ENCODE peak calls at places on chromosomes 2 and 18, in nine cellular contexts. Q is left ventricle myocardium inferior, N is colonic mucosa, A is cardiac fibroblast, M is neural crest cell, Y is activated B cell treated with CpG ODN at 0.5 μM for 24 hours, K is epithelial cell of esophagus, L is lower lobe of right lung, C is mucosa of descending colon. D is an unnamed sample.

GRCh38 chr18:25982961-25983360 is 107.5 kb downstream of the SS18 start:
- DNase-seq in K (no peak), A (no peak), Y (no peak), C (no peak), N (no peak), L (no peak), Q (no peak), M (no peak), D (no peak)

GRCh38 chr2:88187038-88187676 is 17.0 kb downstream of the THNSL2 start:
- DNase-seq in A (peak), L (no peak), N (peak), C (peak), Q (peak), K (peak), Y (no peak), M (peak), D (no peak)

GRCh38 chr2:200782243-200782642 is 29.5 kb upstream of the BZW1 start:
- DNase-seq in C (no peak), Q (no peak), N (no peak), M (no peak), A (peak), Y (no peak), K (no peak), L (no peak), D (no peak)

GRCh38 chr18:9066358-9066757 is 36.1 kb upstream of the NDUFV2 start:
- DNase-seq in M (no peak), C (no peak), N (no peak), A (no peak), Q (no peak), L (no peak), K (no peak), Y (no peak), D (no peak)

GRCh38 chr2:102103992-102104871 is 38.3 kb upstream of the IL1R1 start:
- DNase-seq in L (peak), A (peak), N (peak), Q (peak), K (peak), Y (no peak), M (no peak), C (peak), D (peak)

GRCh38 chr2:21427606-21428005 is 303.8 kb downstream of the TDRD15 start:
- DNase-seq in M (no peak), C (no peak), Y (no peak), L (no peak), Q (no peak), A (no peak), K (no peak), N (no peak), D (no peak)

GRCh38 chr2:238914648-238915015 is 66.7 kb downstream of the TWIST2 start:
- DNase-seq in M (no peak), C (no peak), Q (no peak), N (no peak), L (no peak), Y (no peak), K (peak), A (peak), D (no peak)

GRCh38 chr2:173231042-173231441 is 123.6 kb upstream of the CDCA7 start:
- DNase-seq in Q (no peak), K (no peak), N (peak), L (peak), Y (no peak), M (no peak), C (no peak), A (no peak), D (no peak)

GRCh38 chr2:132448771-132449170 is 32.2 kb downstream of the GPR39 start:
- DNase-seq in C (no peak), Y (no peak), K (peak), Q (no peak), N (peak), M (peak), L (no peak), A (peak), D (no peak)

GRCh38 chr2:68835636-68836035 is 35.6 kb downstream of the BMP10 start:
- DNase-seq in N (no peak), L (no peak), A (no peak), C (no peak), Y (no peak), Q (no peak), K (no peak), M (no peak), D (peak)

GRCh38 chr2:68837164-68837860 is 33.9 kb downstream of the BMP10 start:
- DNase-seq in Y (peak), L (peak), M (peak), N (peak), C (peak), Q (peak), A (peak), K (peak), D (peak)

GRCh38 chr2:68837861-68838341 is 33.3 kb downstream of the BMP10 start:
- DNase-seq in L (no peak), M (no peak), N (no peak), K (no peak), Q (no peak), Y (no peak), A (peak), C (no peak), D (no peak)

GRCh38 chr2:68838641-68839040 is 32.6 kb downstream of the BMP10 start:
- DNase-seq in Y (no peak), Q (no peak), A (peak), M (no peak), K (no peak), N (no peak), L (no peak), C (no peak), D (no peak)

DNA sequence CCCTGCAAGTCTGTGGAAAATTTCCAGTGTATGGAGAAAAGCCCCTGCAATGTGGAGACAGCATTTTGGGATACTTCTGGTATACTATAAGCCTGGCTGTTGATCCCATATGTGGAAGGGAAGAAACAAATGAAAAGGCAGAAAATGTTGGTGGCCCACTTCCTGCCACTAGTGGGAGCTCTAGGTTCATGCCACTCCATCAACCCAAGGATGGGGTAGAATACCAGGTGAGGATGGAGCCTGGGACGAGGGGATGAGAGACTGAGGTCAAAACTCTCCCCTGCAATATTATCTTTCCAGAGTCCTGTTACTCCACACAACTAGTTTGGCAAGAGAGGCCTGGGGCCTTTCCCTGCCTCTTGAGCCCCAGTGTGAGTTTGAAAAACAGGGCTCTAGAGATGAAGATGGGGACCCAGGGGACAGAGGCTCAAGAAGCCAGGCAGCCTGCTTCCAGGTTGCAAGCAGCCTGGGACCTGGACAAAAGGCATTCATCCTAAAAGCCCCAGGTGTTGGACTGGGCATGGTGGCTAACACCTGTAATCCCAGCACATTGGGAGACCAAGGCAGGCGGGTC is 31.9 kb downstream of the BMP10 start:
- DNase-seq in K (peak), C (no peak), L (no peak), Y (no peak), A (peak), M (no peak), Q (no peak), N (no peak), D (no peak)
- TF ChIP-seq CTCF in K (peak), C (no peak), L (peak), Y (no peak), A (peak), M (peak), Q (peak), N (peak), D (peak)

GRCh38 chr2:240579771-240580614 is 6.5 kb upstream of the CAPN10 start:
- DNase-seq in K (peak), A (peak), N (peak), Y (peak), Q (no peak), M (no peak), L (peak), C (peak), D (peak)
- TF ChIP-seq CTCF in K (peak), A (no peak), N (peak), Y (no peak), Q (no peak), M (no peak), L (peak), C (peak), D (peak)

DNA sequence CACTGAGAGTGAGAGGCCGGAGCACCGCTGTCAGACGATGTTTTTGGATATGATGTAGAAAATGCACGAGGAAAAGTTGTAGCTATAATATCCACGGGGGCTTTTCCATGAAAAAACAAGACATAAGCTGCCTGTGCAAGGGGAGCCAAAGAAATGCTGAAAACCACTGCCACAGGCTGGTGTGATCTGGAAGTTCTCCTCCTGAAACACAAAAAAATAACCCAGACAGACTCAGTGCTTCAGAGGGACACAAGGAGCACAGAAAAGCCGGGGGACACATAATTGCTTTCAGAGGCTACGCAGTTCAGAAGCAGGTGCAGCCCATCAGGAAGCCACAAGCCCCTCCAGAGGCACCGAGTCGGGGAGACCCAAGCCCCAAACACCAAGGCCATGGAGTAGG is 98.2 kb downstream of the ZNF516 start:
- DNase-seq in M (no peak), L (no peak), K (no peak), Q (no peak), C (no peak), A (no peak), Y (no peak), N (no peak), D (no peak)
- TF ChIP-seq CTCF in M (no peak), L (no peak), K (no peak), Q (no peak), C (no peak), A (no peak), Y (no peak), N (no peak), D (no peak)

GRCh38 chr18:35939166-35939565 is 33.3 kb upstream of the RMP24 start:
- DNase-seq in A (peak), L (no peak), Y (no peak), Q (no peak), C (no peak), M (no peak), K (peak), N (no peak), D (no peak)
- TF ChIP-seq CTCF in A (peak), L (peak), Y (no peak), Q (peak), C (no peak), M (peak), K (peak), N (no peak), D (peak)

GRCh38 chr2:18677280-18677679 is 87.9 kb upstream of the NT5C1B start:
- DNase-seq in Q (no peak), N (no peak), M (no peak), L (no peak), K (no peak), A (no peak), C (no peak), Y (no peak), D (no peak)
- TF ChIP-seq CTCF in Q (no peak), N (no peak), M (no peak), L (no peak), K (no peak), A (no peak), C (no peak), Y (no peak), D (no peak)

GRCh38 chr18:111292-112014 is 46.9 kb upstream of the USP14 start:
- DNase-seq in A (peak), Q (peak), C (peak), L (peak), Y (peak), N (peak), K (peak), M (peak), D (no peak)
- TF ChIP-seq CTCF in A (no peak), Q (peak), C (no peak), L (no peak), Y (no peak), N (no peak), K (no peak), M (peak), D (no peak)

DNA sequence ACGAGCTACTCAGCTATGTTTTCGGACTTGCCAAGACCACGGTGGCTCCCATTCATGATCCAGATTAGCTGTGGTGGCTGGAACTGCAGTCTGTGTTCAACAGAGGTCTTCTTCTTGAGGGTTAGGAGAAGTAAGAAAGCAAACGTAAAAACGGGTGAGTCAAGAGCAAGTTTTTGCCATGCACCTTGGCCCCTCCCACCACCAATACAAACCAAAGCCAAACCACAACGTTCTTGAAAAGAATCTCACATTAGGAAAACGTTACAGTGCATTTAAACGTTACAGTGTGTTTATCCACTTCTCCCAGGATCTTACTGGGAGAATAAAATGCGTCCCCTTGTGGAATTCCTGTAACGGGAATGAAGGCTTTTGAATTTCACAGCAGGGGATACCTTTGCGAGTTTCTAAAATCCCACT is 725 bp downstream of the FBXO48 start:
- DNase-seq in Q (no peak), N (no peak), L (no peak), Y (no peak), A (peak), C (no peak), K (peak), M (no peak), D (peak)
- TF ChIP-seq CTCF in Q (peak), N (no peak), L (no peak), Y (no peak), A (peak), C (no peak), K (no peak), M (no peak), D (no peak)

GRCh38 chr2:8445580-8445979 is 236.3 kb upstream of the ID2 start:
- DNase-seq in Y (no peak), A (no peak), M (no peak), L (no peak), Q (no peak), N (no peak), C (no peak), K (no peak), D (no peak)
- TF ChIP-seq CTCF in Y (no peak), A (no peak), M (no peak), L (no peak), Q (no peak), N (no peak), C (no peak), K (no peak), D (no peak)

GRCh38 chr18:49569701-49570100 is 7.8 kb downstream of the LIPG start:
- DNase-seq in L (no peak), C (no peak), M (no peak), K (peak), Y (no peak), Q (no peak), A (no peak), N (no peak), D (no peak)

GRCh38 chr18:49573835-49574234 is 12.0 kb downstream of the LIPG start:
- DNase-seq in M (no peak), Y (no peak), K (no peak), L (no peak), C (no peak), A (no peak), N (no peak), Q (no peak), D (no peak)

GRCh38 chr18:49570836-49571235 is 9.0 kb downstream of the LIPG start:
- DNase-seq in K (peak), Y (no peak), A (no peak), Q (no peak), N (no peak), L (no peak), C (no peak), M (no peak), D (no peak)

GRCh38 chr18:49566985-49567384 is 5.1 kb downstream of the LIPG start:
- DNase-seq in L (no peak), M (no peak), A (no peak), Q (no peak), N (no peak), K (no peak), C (no peak), Y (no peak), D (no peak)

GRCh38 chr18:49572935-49573334 is 11.1 kb downstream of the LIPG start:
- DNase-seq in M (peak), N (no peak), K (no peak), C (no peak), A (no peak), Y (no peak), L (no peak), Q (no peak), D (no peak)
- TF ChIP-seq CTCF in M (no peak), N (no peak), K (no peak), C (no peak), A (no peak), Y (no peak), L (no peak), Q (no peak), D (no peak)